ENCODE peak calls at places on chromosomes 3 and 15, in nine cellular contexts. C is left lung; J is CD8-positive, alpha-beta T cell; Y is EH; U is stimulated activated CD8-positive, alpha-beta memory T cell treated with anti-CD3 and anti-CD28 coated beads, Interleukin-15, amount 100 ng/mL, for 24 hours; D is heart right ventricle; M is amygdala; T is iris pigment epithelial cell; X is AML-193. Z is an unnamed sample.
A peak's percentile ranks its signal among the peaks of the same experiment; 100 is the strongest.

GRCh38 chr3:192331749-192332385 is 395.5 kb downstream of the FGF12 start:
- DNase-seq in M (no peak), C (no peak), Y (no peak), T (no peak), U (no peak), J (no peak), D (no peak), X (no peak), Z (no peak)

GRCh38 chr3:13655074-13655913 is 106.4 kb downstream of the FBLN2 start:
- DNase-seq in J (no peak), M (no peak), Y (peak; percentile 50), D (peak; percentile 52), X (no peak), C (no peak), U (no peak), T (peak; percentile 29), Z (no peak)

GRCh38 chr15:92643849-92644815 is 11.4 kb downstream of the FAM174B start:
- DNase-seq in X (no peak), T (no peak), D (no peak), M (no peak), C (no peak), U (no peak), J (no peak), Y (peak; percentile 40), Z (no peak)

GRCh38 chr15:56058986-56059385 is 65.6 kb upstream of the NEDD4 start:
- DNase-seq in Y (no peak), T (peak; percentile 16), X (no peak), C (no peak), J (no peak), U (no peak), M (no peak), D (no peak), Z (no peak)

GRCh38 chr15:90895571-90896117 is 7.5 kb upstream of the MAN2A2 start:
- DNase-seq in X (peak; percentile 17), J (no peak), Y (peak; percentile 20), C (no peak), T (peak; percentile 6), M (peak; percentile 52), D (no peak), U (no peak), Z (peak; percentile 35)

GRCh38 chr3:13022348-13023250 is 50.6 kb downstream of the IQSEC1 start:
- DNase-seq in X (no peak), T (peak; percentile 83), M (no peak), C (peak; percentile 83), J (no peak), Y (peak; percentile 84), D (peak; percentile 85), U (no peak), Z (no peak)

GRCh38 chr3:69359916-69360315 is 26.0 kb downstream of the FRMD4B start:
- DNase-seq in U (no peak), Y (no peak), C (no peak), D (no peak), M (no peak), T (no peak), X (no peak), J (no peak), Z (no peak)

GRCh38 chr15:63331456-63331855 is 50.2 kb downstream of the CA12 start:
- DNase-seq in X (no peak), U (no peak), M (no peak), J (no peak), Y (peak; percentile 61), D (no peak), T (peak; percentile 46), C (no peak), Z (no peak)

GRCh38 chr15:28147827-28148226 is 48.7 kb upstream of the OCA2 start:
- DNase-seq in Y (no peak), M (no peak), U (no peak), T (peak; percentile 35), D (no peak), X (no peak), C (no peak), J (no peak), Z (no peak)

GRCh38 chr3:116103868-116104530 is 341.3 kb downstream of the LSAMP start:
- DNase-seq in U (no peak), C (no peak), Y (no peak), D (no peak), X (no peak), T (no peak), J (no peak), M (no peak), Z (no peak)

GRCh38 chr3:107675233-107675900 is 152.6 kb downstream of the BBX start:
- DNase-seq in Y (no peak), D (no peak), U (no peak), X (no peak), M (no peak), C (no peak), J (no peak), T (no peak), Z (no peak)

GRCh38 chr15:52731732-52732470 is 52.7 kb upstream of the ATOSA start:
- DNase-seq in X (no peak), D (no peak), C (no peak), Y (no peak), T (no peak), J (no peak), U (no peak), M (no peak), Z (no peak)

GRCh38 chr3:158739078-158739477 is 6.8 kb upstream of the RARRES1 start:
- DNase-seq in U (no peak), Y (no peak), T (no peak), J (no peak), D (no peak), M (no peak), X (no peak), C (no peak), Z (no peak)

GRCh38 chr15:85099195-85099803 is 117.6 kb downstream of the PDE8A start:
- DNase-seq in J (no peak), D (no peak), Y (no peak), C (no peak), T (no peak), X (no peak), U (no peak), M (peak; percentile 29), Z (no peak)

GRCh38 chr3:65635661-65636060 is 403.1 kb downstream of the MAGI1 start:
- DNase-seq in Y (no peak), M (no peak), C (no peak), T (no peak), D (no peak), X (no peak), U (no peak), J (no peak), Z (no peak)

GRCh38 chr3:165742351-165742750 is 94.9 kb downstream of the BCHE start:
- DNase-seq in Y (no peak), C (no peak), U (no peak), D (no peak), T (no peak), X (no peak), J (no peak), M (no peak), Z (peak; percentile 69)

GRCh38 chr3:150738688-150739087 is 24.3 kb downstream of the SIAH2 start:
- DNase-seq in C (no peak), T (peak; percentile 64), J (no peak), U (no peak), D (no peak), X (no peak), M (no peak), Y (no peak), Z (no peak)

GRCh38 chr3:144585408-144585807 is 613.8 kb downstream of the DIPK2A start:
- DNase-seq in T (no peak), M (no peak), X (no peak), J (no peak), Y (no peak), D (no peak), C (no peak), U (no peak), Z (no peak)

GRCh38 chr15:44662478-44663409 is 718 bp downstream of the SPG11 start:
- DNase-seq in D (peak; percentile 62), Y (peak; percentile 68), T (peak; percentile 63), M (no peak), C (peak; percentile 73), J (peak; percentile 92), X (peak; percentile 49), U (peak; percentile 43), Z (no peak)

GRCh38 chr3:122523317-122523716 is 8.6 kb upstream of the KPNA1 start:
- DNase-seq in X (no peak), T (no peak), Y (no peak), C (no peak), J (no peak), D (no peak), U (no peak), M (no peak), Z (no peak)